ENCODE peak calls at places on chromosomes 2 and 18, in seven cellular contexts. M is MCF 10A; K is adrenal gland; B is heart left ventricle; Q is GM13976; C is WTC11; Y is CD4-positive, alpha-beta T cell. L is an unnamed sample.
A peak's percentile ranks its signal among the peaks of the same experiment; 100 is the strongest.

GRCh38 chr2:57878573-57878910 is 168.1 kb upstream of the VRK2 start:
- DNase-seq in M (no peak), K (no peak), B (no peak), Q (no peak), C (no peak), Y (no peak), L (no peak)

GRCh38 chr2:23207871-23208270 is 177.1 kb upstream of the KLHL29 start:
- DNase-seq in M (no peak), K (no peak), B (no peak), Q (no peak), C (no peak), Y (no peak), L (no peak)

GRCh38 chr2:172931923-172932520 is 143.6 kb upstream of the MAP3K20 start:
- DNase-seq in M (peak; percentile 72), K (peak; percentile 66), B (peak; percentile 78), Q (peak; percentile 56), C (peak; percentile 67), Y (peak; percentile 54), L (peak; percentile 41)

GRCh38 chr2:101963198-101963597 is 28.6 kb upstream of the IL1R2 start:
- DNase-seq in M (no peak), K (no peak), B (no peak), Q (no peak), C (no peak), Y (no peak), L (no peak)

GRCh38 chr2:127143851-127144782 is 37.2 kb upstream of the BIN1 start:
- DNase-seq in M (peak; percentile 42), K (peak; percentile 48), B (no peak), Q (no peak), C (no peak), Y (no peak), L (no peak)

GRCh38 chr18:63317982-63318881 is 1.3 kb downstream of the BCL2 start:
- DNase-seq in M (no peak), K (no peak), B (peak; percentile 59), Q (peak; percentile 81), C (peak; percentile 85), Y (peak; percentile 61), L (no peak)

GRCh38 chr2:69082430-69082997 is 69.5 kb downstream of the ANTXR1 start:
- DNase-seq in M (peak; percentile 83), K (peak; percentile 88), B (peak; percentile 65), Q (no peak), C (no peak), Y (no peak), L (peak; percentile 92)

GRCh38 chr2:218069606-218070300 is 700 bp downstream of the RUFY4 start:
- DNase-seq in M (no peak), K (no peak), B (no peak), Q (no peak), C (no peak), Y (no peak), L (no peak)

GRCh38 chr2:149422337-149422990 is 92.1 kb downstream of the LYPD6 start:
- DNase-seq in M (peak; percentile 2), K (no peak), B (no peak), Q (no peak), C (no peak), Y (no peak), L (no peak)

GRCh38 chr2:95022309-95023221 is 2.9 kb upstream of the MAL start:
- DNase-seq in M (peak; percentile 62), K (peak; percentile 41), B (peak; percentile 70), Q (peak; percentile 87), C (peak; percentile 87), Y (peak; percentile 83), L (no peak)

GRCh38 chr2:213104089-213104902 is 47.1 kb downstream of the IKZF2 start:
- DNase-seq in M (peak; percentile 36), K (no peak), B (no peak), Q (no peak), C (no peak), Y (no peak), L (no peak)

GRCh38 chr2:153601812-153602211 is 123.2 kb upstream of the RPRM start:
- DNase-seq in M (no peak), K (no peak), B (no peak), Q (no peak), C (no peak), Y (no peak), L (no peak)

GRCh38 chr2:213084261-213084660 is 67.2 kb downstream of the IKZF2 start:
- DNase-seq in M (no peak), K (no peak), B (no peak), Q (no peak), C (no peak), Y (no peak), L (no peak)

GRCh38 chr2:28389399-28390240 is 3.0 kb upstream of the FOSL2 start:
- DNase-seq in M (no peak), K (no peak), B (no peak), Q (no peak), C (no peak), Y (no peak), L (no peak)
- TF ChIP-seq CTCF in M (no peak), K (no peak), B (no peak), Q (no peak), C (no peak), Y (no peak), L (peak; percentile 10)

DNA sequence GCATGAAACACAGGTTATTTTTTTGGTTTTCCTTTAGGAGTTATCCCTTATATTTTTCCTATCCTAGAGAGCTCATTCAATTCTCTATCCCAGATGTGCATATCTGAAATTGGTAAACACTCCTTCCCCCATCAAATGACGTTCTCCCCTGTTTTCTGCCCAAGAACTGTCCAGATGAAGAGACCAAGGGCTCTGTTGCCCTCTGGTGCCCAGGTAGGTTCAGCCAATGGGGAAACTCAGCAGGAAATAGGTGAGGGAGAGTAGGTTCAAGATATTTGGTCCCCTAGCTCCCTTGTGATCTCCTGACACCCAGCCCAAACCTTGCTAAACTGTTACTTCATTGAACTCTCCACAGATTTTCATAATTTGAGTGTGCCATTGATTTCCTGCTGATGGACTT is 14.1 kb upstream of the INO80C start:
- DNase-seq in M (peak; percentile 27), K (no peak), B (no peak), Q (no peak), C (no peak), Y (no peak), L (no peak)
- TF ChIP-seq CTCF in M (no peak), K (no peak), B (no peak), Q (peak; percentile 20), C (no peak), Y (no peak), L (no peak)

GRCh38 chr2:84424152-84424551 is 34.9 kb downstream of the SUCLG1 start:
- DNase-seq in M (peak; percentile 26), K (no peak), B (no peak), Q (peak; percentile 26), C (no peak), Y (no peak), L (no peak)
- TF ChIP-seq CTCF in M (peak; percentile 63), K (peak; percentile 50), B (no peak), Q (no peak), C (peak; percentile 31), Y (peak; percentile 49), L (peak; percentile 49)

GRCh38 chr2:27409321-27410073 is at the start of gene PPM1G:
- DNase-seq in M (peak; percentile 91), K (peak; percentile 93), B (peak; percentile 96), Q (peak; percentile 99), C (peak; percentile 98), Y (peak; percentile 96), L (peak; percentile 72)
- TF ChIP-seq CTCF in M (no peak), K (no peak), B (no peak), Q (no peak), C (no peak), Y (no peak), L (no peak)

DNA sequence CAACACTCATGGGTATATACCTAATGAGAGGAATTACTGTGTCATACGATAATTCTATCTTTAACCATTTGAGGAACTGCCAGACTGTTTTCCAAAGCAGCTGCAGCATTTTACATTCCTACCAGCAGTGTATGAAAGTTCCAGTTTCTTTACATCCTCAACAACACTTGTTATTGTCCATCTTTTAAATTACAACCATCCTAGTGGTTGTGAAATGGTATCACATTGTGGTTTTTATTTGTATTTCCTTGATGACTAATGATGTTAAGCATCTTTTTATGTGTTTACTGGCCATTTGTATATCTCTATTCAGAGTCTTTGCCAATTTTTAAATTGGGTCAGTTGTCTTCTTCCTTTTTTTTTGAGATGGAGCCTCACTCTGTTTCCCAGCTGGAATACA is 4.0 kb upstream of the CKAP2L start:
- DNase-seq in M (no peak), K (no peak), B (no peak), Q (no peak), C (no peak), Y (no peak), L (peak; percentile 18)
- TF ChIP-seq CTCF in M (no peak), K (no peak), B (no peak), Q (no peak), C (no peak), Y (no peak), L (peak; percentile 15)

L was measured in AG09319.